ENCODE peak calls at places on chromosomes 2 and 18, in five cellular contexts. S is lung microvascular endothelial cell, V is ELR, Y is T-helper 9 cell, E is NCI-H1436. I is an unnamed sample.

GRCh38 chr2:64978514-64979268 is 10.5 kb upstream of the SLC1A4 start:
- DNase-seq in S (no peak), Y (no peak), V (peak), E (no peak), I (no peak)

GRCh38 chr2:191645807-191646611 is 31.9 kb upstream of the NABP1 start:
- DNase-seq in S (no peak), E (no peak), V (peak), Y (no peak), I (no peak)

GRCh38 chr2:215407061-215407460 is 28.8 kb downstream of the FN1 start:
- DNase-seq in V (no peak), S (no peak), E (no peak), Y (no peak), I (no peak)

GRCh38 chr18:47215554-47216138 is 35.8 kb downstream of the SKOR2 start:
- DNase-seq in S (peak), Y (no peak), E (peak), V (peak), I (no peak)

GRCh38 chr2:168136392-168136977 is 110.9 kb downstream of the STK39 start:
- DNase-seq in Y (no peak), S (peak), V (peak), E (no peak), I (no peak)

GRCh38 chr2:72028996-72029395 is 118.7 kb downstream of the CYP26B1 start:
- DNase-seq in Y (no peak), S (no peak), E (no peak), V (no peak), I (no peak)

GRCh38 chr18:22935431-22935830 is 2.3 kb downstream of the RBBP8 start:
- DNase-seq in S (peak), Y (no peak), E (no peak), V (peak), I (no peak)

GRCh38 chr2:64405476-64406406 is 48.2 kb upstream of the LGALSL start:
- DNase-seq in Y (no peak), S (peak), E (no peak), V (peak), I (no peak)

GRCh38 chr2:239156516-239157265 is 244.1 kb downstream of the HDAC4 start:
- DNase-seq in S (no peak), E (no peak), Y (no peak), V (no peak), I (no peak)

GRCh38 chr2:100692381-100692780 is 127.6 kb upstream of the NPAS2 start:
- DNase-seq in Y (no peak), V (peak), S (no peak), E (no peak), I (no peak)

GRCh38 chr2:119197529-119198266 is 25.9 kb upstream of the STEAP3 start:
- DNase-seq in Y (no peak), S (no peak), E (no peak), V (no peak), I (no peak)

GRCh38 chr2:150441226-150441625 is 46.2 kb downstream of the RND3 start:
- DNase-seq in V (no peak), Y (no peak), S (no peak), E (no peak), I (no peak)

GRCh38 chr18:2442726-2443275 is 128.5 kb downstream of the METTL4 start:
- DNase-seq in V (peak), S (no peak), Y (no peak), E (no peak), I (no peak)

GRCh38 chr2:238320648-238321281 is 447 bp downstream of the TRAF3IP1 start:
- DNase-seq in E (no peak), Y (no peak), S (no peak), V (peak), I (no peak)